ENCODE peak calls at places on chromosomes 11 and 22, in six cellular contexts. One of them, this sample, is unnamed.
A peak's percentile ranks its signal among the peaks of the same experiment; 100 is the strongest.

GRCh38 chr22:32721328-32722180 is 80.0 kb upstream of the TIMP3 start:
- DNase-seq in K562: no peak
- DNase-seq in SK-N-SH: no peak
- DNase-seq in GM12878: no peak
- DNase-seq in A549: no peak
- DNase-seq in IMR-90: no peak
- DNase-seq in this sample: peak; percentile 20

GRCh38 chr11:92685049-92685448 is 284.4 kb upstream of the MTNR1B start:
- DNase-seq in K562: no peak
- DNase-seq in IMR-90: no peak
- DNase-seq in GM12878: no peak
- DNase-seq in SK-N-SH: peak; percentile 7
- DNase-seq in A549: no peak
- DNase-seq in this sample: no peak

GRCh38 chr22:30079952-30080533 is at the start of gene HORMAD2:
- DNase-seq in K562: no peak
- DNase-seq in GM12878: no peak
- DNase-seq in A549: no peak
- DNase-seq in SK-N-SH: no peak
- DNase-seq in IMR-90: no peak
- DNase-seq in this sample: no peak

GRCh38 chr22:41816241-41816640 is 15.8 kb downstream of the CCDC134 start:
- DNase-seq in GM12878: no peak
- DNase-seq in A549: no peak
- DNase-seq in SK-N-SH: no peak
- DNase-seq in IMR-90: no peak
- DNase-seq in K562: no peak
- DNase-seq in this sample: no peak

GRCh38 chr22:40176921-40177737 is 596 bp upstream of the TNRC6B start:
- DNase-seq in IMR-90: peak; percentile 71
- DNase-seq in GM12878: peak; percentile 41
- DNase-seq in K562: peak; percentile 86
- DNase-seq in A549: no peak
- DNase-seq in SK-N-SH: no peak
- DNase-seq in this sample: peak; percentile 87

GRCh38 chr11:69540118-69541000 is 58.9 kb downstream of the LINC01488 start:
- DNase-seq in A549: no peak
- DNase-seq in K562: no peak
- DNase-seq in SK-N-SH: peak; percentile 69
- DNase-seq in IMR-90: no peak
- DNase-seq in GM12878: no peak
- DNase-seq in this sample: peak; percentile 26

GRCh38 chr11:15720460-15720859 is 605.7 kb downstream of the INSC start:
- DNase-seq in SK-N-SH: no peak
- DNase-seq in K562: no peak
- DNase-seq in A549: no peak
- DNase-seq in GM12878: no peak
- DNase-seq in IMR-90: peak; percentile 68
- DNase-seq in this sample: no peak

GRCh38 chr11:113974741-113975470 is at the start of gene HTR3A:
- DNase-seq in SK-N-SH: peak; percentile 43
- DNase-seq in A549: no peak
- DNase-seq in IMR-90: no peak
- DNase-seq in K562: peak; percentile 72
- DNase-seq in GM12878: no peak
- DNase-seq in this sample: peak; percentile 9

GRCh38 chr22:47391169-47392053 is 629.0 kb downstream of the TBC1D22A start:
- DNase-seq in K562: no peak
- DNase-seq in A549: no peak
- DNase-seq in SK-N-SH: no peak
- DNase-seq in GM12878: no peak
- DNase-seq in IMR-90: no peak
- DNase-seq in this sample: no peak

GRCh38 chr11:19220903-19221682 is 19.3 kb upstream of the CSRP3 start:
- DNase-seq in GM12878: no peak
- DNase-seq in IMR-90: no peak
- DNase-seq in SK-N-SH: no peak
- DNase-seq in A549: no peak
- DNase-seq in K562: no peak
- DNase-seq in this sample: no peak

GRCh38 chr11:107562647-107563208 is 2.8 kb downstream of the ALKBH8 start:
- DNase-seq in A549: peak; percentile 23
- DNase-seq in GM12878: no peak
- DNase-seq in SK-N-SH: no peak
- DNase-seq in IMR-90: peak; percentile 91
- DNase-seq in K562: peak; percentile 37
- DNase-seq in this sample: peak; percentile 7

GRCh38 chr11:119763071-119763715 is 34.2 kb upstream of the NECTIN1 start:
- DNase-seq in GM12878: no peak
- DNase-seq in IMR-90: no peak
- DNase-seq in K562: no peak
- DNase-seq in SK-N-SH: no peak
- DNase-seq in A549: no peak
- DNase-seq in this sample: no peak

GRCh38 chr11:92296138-92296515 is 71.5 kb downstream of the FAT3 start:
- DNase-seq in GM12878: no peak
- DNase-seq in K562: no peak
- DNase-seq in A549: no peak
- DNase-seq in IMR-90: peak; percentile 45
- DNase-seq in SK-N-SH: no peak
- DNase-seq in this sample: no peak

GRCh38 chr11:122656073-122656630 is 630 bp downstream of the UBASH3B start:
- DNase-seq in A549: peak; percentile 56
- DNase-seq in IMR-90: peak; percentile 66
- DNase-seq in GM12878: no peak
- DNase-seq in SK-N-SH: peak; percentile 87
- DNase-seq in K562: peak; percentile 19
- DNase-seq in this sample: no peak

DNA sequence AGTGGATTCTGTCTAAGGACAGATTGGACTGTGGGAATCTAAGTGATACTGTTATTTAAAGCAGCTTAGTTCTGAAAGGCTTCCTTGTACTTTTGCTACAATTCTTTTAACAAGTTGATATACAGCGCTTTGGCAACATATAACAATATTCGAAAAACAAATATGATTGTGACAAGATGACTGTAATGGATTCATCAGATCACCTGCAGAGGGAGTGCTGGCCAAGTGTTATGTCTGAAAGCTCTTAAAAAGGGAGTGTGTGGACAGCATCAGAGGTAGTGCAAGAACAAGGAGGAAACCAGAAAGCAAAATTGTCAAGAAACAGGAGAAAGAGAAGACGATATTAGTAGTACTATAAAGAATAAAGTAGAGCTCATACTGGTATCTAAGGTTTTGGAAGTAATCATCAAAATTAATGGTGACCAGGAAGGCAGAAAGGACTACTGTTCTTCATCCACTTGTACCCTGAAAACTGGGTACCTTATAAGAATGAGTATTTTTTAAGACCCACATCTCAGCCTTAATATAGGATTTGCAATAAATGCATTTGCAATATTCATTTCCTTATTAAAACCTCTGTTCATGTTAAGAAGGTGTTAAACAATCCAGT is 1112.0 kb upstream of the CCDC90B start:
- DNase-seq in K562: no peak
- DNase-seq in SK-N-SH: peak; percentile 28
- DNase-seq in IMR-90: peak; percentile 1
- DNase-seq in GM12878: no peak
- DNase-seq in A549: peak; percentile 4
- DNase-seq in this sample: peak; percentile 7
- TF ChIP-seq SMC3 in K562: no peak
- TF ChIP-seq SMC3 in SK-N-SH: peak; percentile 65
- TF ChIP-seq SMC3 in IMR-90: no peak
- TF ChIP-seq SMC3 in GM12878: no peak
- TF ChIP-seq SMC3 in A549: no peak
- TF ChIP-seq SMC3 in this sample: no peak

GRCh38 chr11:104962852-104963251 is 5.5 kb downstream of the CASP4 start:
- DNase-seq in K562: no peak
- DNase-seq in A549: no peak
- DNase-seq in SK-N-SH: no peak
- DNase-seq in IMR-90: no peak
- DNase-seq in GM12878: no peak
- DNase-seq in this sample: no peak
- TF ChIP-seq SMC3 in K562: no peak
- TF ChIP-seq SMC3 in A549: no peak
- TF ChIP-seq SMC3 in SK-N-SH: no peak
- TF ChIP-seq SMC3 in IMR-90: no peak
- TF ChIP-seq SMC3 in GM12878: no peak
- TF ChIP-seq SMC3 in this sample: no peak

GRCh38 chr11:16881766-16882165 is 132.4 kb downstream of the PLEKHA7 start:
- DNase-seq in A549: no peak
- DNase-seq in IMR-90: no peak
- DNase-seq in SK-N-SH: no peak
- DNase-seq in GM12878: no peak
- DNase-seq in K562: no peak
- DNase-seq in this sample: no peak
- TF ChIP-seq SMC3 in A549: no peak
- TF ChIP-seq SMC3 in IMR-90: no peak
- TF ChIP-seq SMC3 in SK-N-SH: no peak
- TF ChIP-seq SMC3 in GM12878: no peak
- TF ChIP-seq SMC3 in K562: no peak
- TF ChIP-seq SMC3 in this sample: no peak

GRCh38 chr11:128757886-128758612 is 64.2 kb downstream of the FLI1 start:
- DNase-seq in A549: no peak
- DNase-seq in IMR-90: no peak
- DNase-seq in GM12878: peak; percentile 84
- DNase-seq in K562: no peak
- DNase-seq in SK-N-SH: no peak
- DNase-seq in this sample: no peak

GRCh38 chr11:128761339-128761738 is 67.5 kb downstream of the FLI1 start:
- DNase-seq in A549: no peak
- DNase-seq in GM12878: no peak
- DNase-seq in SK-N-SH: no peak
- DNase-seq in IMR-90: no peak
- DNase-seq in K562: no peak
- DNase-seq in this sample: no peak

GRCh38 chr11:128757235-128757711 is 63.4 kb downstream of the FLI1 start:
- DNase-seq in K562: peak; percentile 21
- DNase-seq in GM12878: peak; percentile 93
- DNase-seq in SK-N-SH: no peak
- DNase-seq in A549: no peak
- DNase-seq in IMR-90: peak; percentile 48
- DNase-seq in this sample: no peak

GRCh38 chr11:128759168-128759567 is 65.3 kb downstream of the FLI1 start:
- DNase-seq in A549: no peak
- DNase-seq in K562: no peak
- DNase-seq in SK-N-SH: no peak
- DNase-seq in IMR-90: no peak
- DNase-seq in GM12878: no peak
- DNase-seq in this sample: no peak

DNA sequence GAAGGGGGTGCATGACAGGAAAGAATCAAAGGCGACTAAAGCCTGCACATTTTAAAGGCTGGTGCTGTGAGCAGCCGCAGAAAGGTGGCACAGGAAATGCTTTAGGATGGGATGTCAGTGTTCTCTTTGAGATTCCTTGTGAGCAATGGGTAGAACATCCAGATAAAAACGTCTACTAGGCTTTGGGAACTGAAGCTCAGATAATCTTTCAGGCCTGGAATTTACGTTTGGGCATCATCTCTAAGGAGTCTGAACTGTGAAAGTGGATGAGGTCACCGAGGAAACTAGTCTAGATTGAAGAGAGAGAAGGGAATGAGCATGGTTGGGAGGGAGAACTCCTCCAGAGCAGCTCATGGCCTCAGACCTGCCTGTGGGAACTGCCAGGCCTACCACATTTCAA is 65.7 kb downstream of the FLI1 start:
- DNase-seq in IMR-90: peak; percentile 90
- DNase-seq in GM12878: no peak
- DNase-seq in K562: no peak
- DNase-seq in A549: no peak
- DNase-seq in SK-N-SH: no peak
- DNase-seq in this sample: no peak
- TF ChIP-seq SMC3 in IMR-90: no peak
- TF ChIP-seq SMC3 in GM12878: no peak
- TF ChIP-seq SMC3 in K562: no peak
- TF ChIP-seq SMC3 in A549: no peak
- TF ChIP-seq SMC3 in SK-N-SH: no peak
- TF ChIP-seq SMC3 in this sample: no peak

DNA sequence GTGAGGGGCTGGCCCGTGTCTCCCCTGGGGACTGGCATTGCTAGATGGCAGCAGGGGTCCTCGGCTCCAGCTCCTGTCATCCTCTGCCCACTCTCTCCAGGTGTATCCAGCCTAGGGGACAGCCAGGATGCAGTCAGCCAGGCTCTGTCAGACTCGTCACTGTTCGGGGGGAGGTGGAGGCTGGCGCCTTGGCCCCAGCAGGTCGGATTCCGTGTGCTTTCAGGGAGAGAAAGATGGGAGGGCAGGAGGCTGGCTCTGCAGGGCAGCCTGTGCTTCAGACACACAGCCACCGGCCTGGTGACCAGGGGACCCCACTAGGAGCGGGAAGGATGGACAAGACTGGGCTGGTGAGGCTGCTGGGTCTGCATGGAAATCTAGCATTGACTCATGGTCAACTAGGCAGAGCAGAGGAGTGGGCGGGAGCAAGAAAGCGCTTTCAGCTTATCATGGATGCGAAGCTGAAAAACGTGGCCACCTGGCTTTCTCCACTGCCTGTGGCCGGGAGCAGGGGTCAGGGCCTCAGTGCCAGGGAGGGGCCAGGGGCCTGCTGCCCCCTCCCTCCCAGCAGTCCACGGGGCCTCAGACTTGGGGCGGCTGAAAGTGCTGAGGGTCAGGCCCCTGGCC is 45.7 kb downstream of the ALX4 start:
- DNase-seq in IMR-90: no peak
- DNase-seq in GM12878: no peak
- DNase-seq in SK-N-SH: no peak
- DNase-seq in K562: peak; percentile 52
- DNase-seq in A549: no peak
- DNase-seq in this sample: no peak
- TF ChIP-seq SMC3 in IMR-90: no peak
- TF ChIP-seq SMC3 in GM12878: no peak
- TF ChIP-seq SMC3 in SK-N-SH: no peak
- TF ChIP-seq SMC3 in K562: no peak
- TF ChIP-seq SMC3 in A549: no peak
- TF ChIP-seq SMC3 in this sample: no peak

This sample was measured in HepG2.